ENCODE peak calls at places on chromosomes 4 and X, in eight cellular contexts. X, B, H, L, Z, W, Y and V are unnamed samples.

GRCh38 chr4:48343035-48343434 is 1.7 kb downstream of the SLAIN2 start:
- DNase-seq in X (no peak), B (no peak), H (no peak), L (no peak), Z (no peak), W (no peak), Y (peak), V (no peak)

GRCh38 chr4:176775326-176775725 is 17.4 kb downstream of the VEGFC start:
- DNase-seq in X (no peak), B (no peak), H (no peak), L (peak), Z (no peak), W (no peak), Y (no peak), V (no peak)

GRCh38 chrX:11724122-11725017 is 33.7 kb upstream of the MSL3 start:
- DNase-seq in X (peak), B (no peak), H (peak), L (peak), Z (no peak), W (peak), Y (peak), V (peak)

GRCh38 chr4:184938871-184939270 is 79.4 kb upstream of the HELT start:
- DNase-seq in X (no peak), B (no peak), H (no peak), L (no peak), Z (no peak), W (no peak), Y (no peak), V (no peak)

GRCh38 chr4:153140294-153140693 is 63.9 kb upstream of the TRIM2 start:
- DNase-seq in X (no peak), B (no peak), H (no peak), L (no peak), Z (no peak), W (no peak), Y (no peak), V (no peak)

GRCh38 chr4:184473515-184474260 is 662 bp downstream of the IRF2 start:
- DNase-seq in X (no peak), B (peak), H (no peak), L (no peak), Z (no peak), W (peak), Y (peak), V (no peak)

GRCh38 chrX:4397471-4397870 is 684.0 kb upstream of the PRKX start:
- DNase-seq in X (no peak), B (no peak), H (no peak), L (peak), Z (no peak), W (no peak), Y (no peak), V (no peak)

GRCh38 chr4:55395529-55396304 is at the start of gene TMEM165:
- DNase-seq in X (peak), B (peak), H (peak), L (peak), Z (peak), W (peak), Y (peak), V (no peak)

GRCh38 chr4:125735107-125735506 is 420.4 kb downstream of the FAT4 start:
- DNase-seq in X (peak), B (peak), H (no peak), L (peak), Z (peak), W (no peak), Y (peak), V (peak)

GRCh38 chrX:74422576-74423288 is 1.4 kb downstream of the SLC16A2 start:
- DNase-seq in X (peak), B (no peak), H (no peak), L (peak), Z (no peak), W (peak), Y (peak), V (no peak)
- H3K4me3 ChIP-seq in X (peak), B (no peak), H (no peak), L (peak), Z (peak), W (peak), Y (peak), V (peak)

GRCh38 chrX:154437398-154437752 is 421 bp downstream of the GDI1 start:
- DNase-seq in X (no peak), B (no peak), H (no peak), L (no peak), Z (no peak), W (no peak), Y (no peak), V (no peak)

GRCh38 chrX:154436597-154437397 is at the start of gene GDI1:
- DNase-seq in X (peak), B (no peak), H (no peak), L (no peak), Z (no peak), W (no peak), Y (peak), V (no peak)

GRCh38 chrX:154434394-154435168 is 2.4 kb upstream of the GDI1 start:
- DNase-seq in X (no peak), B (no peak), H (no peak), L (no peak), Z (no peak), W (no peak), Y (no peak), V (no peak)

GRCh38 chrX:154435171-154435733 is 1.7 kb upstream of the GDI1 start:
- DNase-seq in X (no peak), B (no peak), H (no peak), L (no peak), Z (no peak), W (peak), Y (no peak), V (no peak)

DNA sequence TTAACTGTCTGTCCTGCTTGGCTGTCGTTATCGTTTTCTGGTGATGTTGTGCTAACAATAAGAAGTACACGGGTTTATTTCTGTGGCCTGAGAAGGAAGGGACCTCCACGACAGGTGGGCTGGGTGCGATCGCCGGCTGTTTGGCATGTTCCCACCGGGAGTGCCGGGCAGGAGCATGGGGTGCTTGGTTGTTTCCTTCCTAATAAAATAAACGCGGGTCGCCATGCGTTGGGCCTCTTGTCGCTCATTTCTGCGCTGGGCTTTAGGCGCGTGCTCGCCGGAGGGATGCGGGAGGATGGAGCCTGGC is 711 bp upstream of the GDI1 start:
- DNase-seq in X (no peak), B (no peak), H (no peak), L (no peak), Z (no peak), W (no peak), Y (no peak), V (no peak)
- H3K4me3 ChIP-seq in X (peak), B (no peak), H (no peak), L (peak), Z (peak), W (peak), Y (peak), V (peak)

DNA sequence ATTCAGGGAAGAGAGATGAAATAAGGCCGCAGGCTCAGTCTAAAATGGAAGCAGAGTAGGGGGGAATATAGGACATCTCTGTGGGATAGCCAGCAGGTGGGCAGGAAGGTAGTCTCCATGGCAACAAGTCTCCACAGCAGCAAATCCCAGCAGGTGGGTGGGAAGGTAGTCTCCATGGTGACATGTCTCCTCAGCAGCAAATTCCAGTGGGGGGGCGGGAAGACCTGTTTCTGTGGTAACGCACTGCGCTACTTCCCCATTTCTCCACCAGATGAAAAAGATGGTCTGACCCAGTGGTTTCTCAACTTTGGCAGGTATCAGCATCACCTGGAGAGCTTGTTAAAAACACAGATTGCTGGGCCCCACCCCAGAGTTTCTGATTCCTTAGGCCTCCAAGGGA is 18.4 kb downstream of the NLGN3 start:
- DNase-seq in X (no peak), B (no peak), H (no peak), L (no peak), Z (no peak), W (no peak), Y (no peak), V (no peak)
- H3K4me3 ChIP-seq in X (no peak), B (no peak), H (no peak), L (no peak), Z (no peak), W (no peak), Y (no peak), V (no peak)

DNA sequence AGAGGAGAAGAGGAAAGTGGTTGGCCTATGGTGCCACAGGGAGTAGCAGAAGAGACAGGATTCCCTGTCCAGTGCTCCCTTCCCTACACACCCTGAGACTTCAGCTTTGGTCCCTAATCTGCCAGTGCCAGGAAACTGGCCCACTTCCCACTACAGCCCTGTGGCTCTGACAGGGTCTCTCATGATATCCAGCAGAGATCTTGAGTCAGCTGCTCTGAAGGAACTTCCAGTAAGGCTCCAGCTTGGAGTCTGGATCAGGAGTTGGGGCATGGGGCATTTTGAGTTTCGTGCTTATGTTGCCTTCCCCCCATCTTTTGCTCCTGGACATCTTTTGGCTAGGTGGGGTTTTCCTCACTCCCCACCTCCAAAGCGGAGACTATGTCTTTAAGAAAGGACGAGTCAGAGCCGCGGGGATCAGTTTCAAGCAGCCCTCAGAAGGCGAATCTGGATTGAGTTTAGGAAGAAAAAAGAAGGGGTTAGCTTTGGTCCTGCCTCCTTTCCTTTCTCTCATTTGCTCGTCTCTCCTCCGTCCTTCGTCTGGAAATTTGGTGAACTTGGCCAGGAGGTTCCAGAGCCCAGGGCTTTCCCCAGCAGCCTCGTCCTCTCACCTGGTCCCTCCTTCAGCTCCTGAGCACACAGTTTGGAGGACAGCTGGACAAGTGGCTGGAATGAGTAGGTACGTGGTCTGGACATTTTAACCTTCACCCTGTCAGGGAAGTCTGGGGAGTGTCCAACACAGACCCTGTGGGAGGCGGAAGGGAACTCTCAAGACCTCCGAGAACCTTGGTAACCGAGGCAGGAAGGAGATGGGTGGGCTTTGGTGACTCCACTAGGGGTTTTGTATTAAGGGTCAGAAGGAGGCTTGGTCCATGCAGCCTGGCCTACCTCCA is 104.4 kb downstream of the RTL5 start:
- DNase-seq in X (no peak), B (no peak), H (no peak), L (no peak), Z (no peak), W (no peak), Y (peak), V (no peak)
- H3K4me3 ChIP-seq in X (peak), B (no peak), H (no peak), L (no peak), Z (peak), W (no peak), Y (no peak), V (peak)

GRCh38 chrX:131789664-131790063 is 233.4 kb upstream of the STK26 start:
- DNase-seq in X (no peak), B (no peak), H (no peak), L (no peak), Z (no peak), W (no peak), Y (no peak), V (no peak)

GRCh38 chrX:131795442-131796229 is 227.5 kb upstream of the STK26 start:
- DNase-seq in X (no peak), B (no peak), H (no peak), L (no peak), Z (no peak), W (no peak), Y (no peak), V (no peak)

GRCh38 chrX:131791608-131792355 is 231.3 kb upstream of the STK26 start:
- DNase-seq in X (no peak), B (no peak), H (no peak), L (no peak), Z (no peak), W (no peak), Y (no peak), V (no peak)

GRCh38 chrX:131792356-131792749 is 230.7 kb upstream of the STK26 start:
- DNase-seq in X (peak), B (no peak), H (no peak), L (no peak), Z (no peak), W (peak), Y (no peak), V (no peak)

GRCh38 chrX:131792789-131793462 is 230.2 kb upstream of the STK26 start:
- DNase-seq in X (peak), B (no peak), H (no peak), L (no peak), Z (no peak), W (peak), Y (no peak), V (no peak)
- H3K4me3 ChIP-seq in X (peak), B (no peak), H (no peak), L (no peak), Z (no peak), W (peak), Y (no peak), V (no peak)

DNA sequence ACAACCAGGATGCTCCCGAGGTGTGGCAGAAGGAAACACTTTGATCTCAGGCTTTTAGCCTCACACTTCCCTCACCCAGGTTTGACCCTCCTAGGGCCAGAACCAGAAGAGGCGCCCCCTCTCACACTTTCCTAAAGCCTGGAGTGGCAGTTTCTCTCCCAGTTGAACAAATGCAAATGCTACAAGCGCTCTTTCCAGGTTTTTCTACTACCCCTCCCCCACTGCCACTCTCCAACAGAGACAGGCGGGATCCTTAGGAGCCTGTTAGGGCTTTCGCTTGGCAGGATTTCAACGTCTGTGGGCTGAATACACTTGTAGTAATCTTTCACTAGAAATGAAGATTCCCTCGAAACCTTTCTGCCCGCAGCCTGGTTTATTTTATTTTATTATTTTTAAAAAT is 2.4 kb downstream of the TSC22D3 start:
- DNase-seq in X (no peak), B (no peak), H (no peak), L (no peak), Z (no peak), W (no peak), Y (peak), V (no peak)
- H3K4me3 ChIP-seq in X (no peak), B (no peak), H (no peak), L (no peak), Z (no peak), W (peak), Y (peak), V (no peak)

GRCh38 chr4:15651682-15652081 is 3.5 kb downstream of the FBXL5 start:
- DNase-seq in X (no peak), B (no peak), H (no peak), L (no peak), Z (no peak), W (no peak), Y (no peak), V (no peak)
- H3K4me3 ChIP-seq in X (no peak), B (no peak), H (no peak), L (no peak), Z (no peak), W (no peak), Y (no peak), V (no peak)

GRCh38 chr4:2402941-2403340 is 15.5 kb downstream of the ZFYVE28 start:
- DNase-seq in X (no peak), B (no peak), H (no peak), L (no peak), Z (no peak), W (no peak), Y (no peak), V (no peak)
- H3K4me3 ChIP-seq in X (no peak), B (no peak), H (no peak), L (no peak), Z (no peak), W (no peak), Y (no peak), V (no peak)

DNA sequence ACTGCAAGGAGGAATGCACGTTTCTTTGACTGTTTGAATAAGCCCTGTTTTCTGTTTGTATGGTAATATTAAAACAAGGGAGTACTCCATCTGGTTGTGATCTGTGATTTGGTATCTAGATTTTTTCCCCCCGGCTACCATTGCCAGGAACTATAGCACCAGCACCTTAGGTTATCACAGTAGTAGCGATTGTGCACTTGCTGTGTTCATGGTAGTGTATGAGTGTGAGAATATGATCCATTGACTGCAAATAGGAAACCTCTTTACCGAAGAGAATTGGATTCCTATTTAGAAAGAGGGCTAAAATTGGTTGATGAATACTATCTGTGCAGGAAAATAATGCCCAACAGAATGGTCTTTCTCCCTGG is 69.9 kb downstream of the LARP7 start:
- DNase-seq in X (no peak), B (no peak), H (no peak), L (no peak), Z (no peak), W (no peak), Y (no peak), V (no peak)
- H3K4me3 ChIP-seq in X (no peak), B (no peak), H (peak), L (no peak), Z (no peak), W (peak), Y (peak), V (no peak)